ENCODE peak calls at places on chromosomes 16 and 17, in four cellular contexts. P is nucleus accumbens, J is lung, X is T47D. Q is an unnamed sample.

GRCh38 chr16:89099905-89100304 is 6.3 kb downstream of the ACSF3 start:
- DNase-seq in P (no peak), J (no peak), X (no peak), Q (no peak)

GRCh38 chr16:81214745-81215166 is 23.7 kb upstream of the BCO1 start:
- DNase-seq in P (no peak), J (no peak), X (peak; percentile 62), Q (no peak)

GRCh38 chr16:55464375-55464774 is 14.6 kb upstream of the MMP2 start:
- DNase-seq in P (no peak), J (no peak), X (no peak), Q (no peak)

GRCh38 chr17:69654981-69655581 is 240.6 kb downstream of the MAP2K6 start:
- DNase-seq in P (no peak), J (no peak), X (no peak), Q (no peak)

GRCh38 chr17:7478276-7479138 is 924 bp downstream of the ZBTB4 start:
- DNase-seq in P (no peak), J (peak; percentile 52), X (peak; percentile 56), Q (peak; percentile 56)

GRCh38 chr17:8611135-8611534 is 19.4 kb downstream of the MYH10 start:
- DNase-seq in P (no peak), J (no peak), X (no peak), Q (no peak)

GRCh38 chr16:51490866-51491265 is 339.8 kb upstream of the SALL1 start:
- DNase-seq in P (no peak), J (no peak), X (no peak), Q (no peak)

GRCh38 chr17:28549274-28550132 is 2.9 kb downstream of the UNC119 start:
- DNase-seq in P (no peak), J (no peak), X (no peak), Q (peak; percentile 48)

GRCh38 chr17:79364695-79365094 is 246.2 kb downstream of the RBFOX3 start:
- DNase-seq in P (no peak), J (no peak), X (no peak), Q (no peak)

GRCh38 chr17:35245196-35245486 is 2.3 kb downstream of the SLFN5 start:
- DNase-seq in P (no peak), J (no peak), X (no peak), Q (no peak)

GRCh38 chr17:8020251-8020650 is 17.8 kb downstream of the GUCY2D start:
- DNase-seq in P (no peak), J (no peak), X (no peak), Q (no peak)

Q was measured in activated naive CD4-positive, alpha-beta T cell treated with anti-CD3 and anti-CD28 coated beads, Interleukin-2, amount 50 U/mL, for 16 hours.